ENCODE peak calls at places on chromosomes 7 and 10, in eight cellular contexts. Z, J, I, D, U, C, V and K are unnamed samples.

GRCh38 chr7:27248911-27249723 is 6.5 kb downstream of the EVX1 start:
- DNase-seq in Z (no peak), J (no peak), I (no peak), D (no peak), U (no peak), C (no peak), V (no peak), K (no peak)

GRCh38 chr10:11757820-11758463 is 15.8 kb downstream of the ECHDC3 start:
- DNase-seq in Z (peak; percentile 72), J (peak; percentile 79), I (peak; percentile 69), D (peak; percentile 35), U (peak; percentile 92), C (no peak), V (peak; percentile 10), K (peak; percentile 75)

GRCh38 chr10:119897366-119897765 is 4.8 kb downstream of the SEC23IP start:
- DNase-seq in Z (no peak), J (no peak), I (no peak), D (no peak), U (no peak), C (no peak), V (no peak), K (no peak)

GRCh38 chr10:116588995-116589394 is 1.8 kb upstream of the PNLIPRP1 start:
- DNase-seq in Z (no peak), J (no peak), I (no peak), D (no peak), U (no peak), C (no peak), V (no peak), K (no peak)

GRCh38 chr7:44210107-44210506 is 9.3 kb downstream of the YKT6 start:
- DNase-seq in Z (no peak), J (no peak), I (no peak), D (no peak), U (no peak), C (no peak), V (no peak), K (no peak)

GRCh38 chr7:13989944-13990295 is 454 bp upstream of the ETV1 start:
- DNase-seq in Z (no peak), J (no peak), I (no peak), D (no peak), U (no peak), C (no peak), V (peak; percentile 83), K (no peak)

GRCh38 chr7:140924019-140924820 is 509 bp downstream of the BRAF start:
- DNase-seq in Z (peak; percentile 35), J (peak; percentile 75), I (peak; percentile 46), D (peak; percentile 86), U (peak; percentile 81), C (no peak), V (peak; percentile 59), K (peak; percentile 68)

GRCh38 chr10:49168821-49169495 is 19.2 kb downstream of the TMEM273 start:
- DNase-seq in Z (no peak), J (no peak), I (no peak), D (no peak), U (no peak), C (no peak), V (no peak), K (no peak)

GRCh38 chr7:150356265-150356897 is 12.2 kb upstream of the REPIN1 start:
- DNase-seq in Z (peak; percentile 47), J (no peak), I (no peak), D (no peak), U (peak; percentile 63), C (no peak), V (no peak), K (no peak)

GRCh38 chr7:42145539-42145938 is 91.5 kb downstream of the GLI3 start:
- DNase-seq in Z (no peak), J (no peak), I (no peak), D (no peak), U (no peak), C (no peak), V (no peak), K (no peak)

GRCh38 chr7:17298840-17299476 is 506 bp downstream of the AHR start:
- DNase-seq in Z (peak; percentile 41), J (peak; percentile 61), I (peak; percentile 54), D (peak; percentile 51), U (peak; percentile 61), C (no peak), V (peak; percentile 32), K (peak; percentile 42)

GRCh38 chr10:47406870-47407648 is 23.0 kb upstream of the ZNF488 start:
- DNase-seq in Z (peak; percentile 98), J (no peak), I (no peak), D (no peak), U (no peak), C (peak; percentile 66), V (no peak), K (no peak)